ENCODE peak calls at places on chromosomes 3 and 15, in ten cellular contexts. J is transverse colon, W is stomach, S is A549, B is K562, X is SK-N-SH, P is H1, T is sigmoid colon, M is tibial nerve, D is suprapubic skin. A is an unnamed sample.

GRCh38 chr15:98647026-98647773 is 1.1 kb upstream of the IGF1R start:
- DNase-seq in J (peak; percentile 78), W (peak; percentile 66), S (peak; percentile 91), B (peak; percentile 67), X (peak; percentile 87), P (peak; percentile 36), T (peak; percentile 89), M (peak; percentile 33), D (peak; percentile 83), A (peak; percentile 81)

GRCh38 chr3:195213639-195214315 is 57.2 kb downstream of the XXYLT1 start:
- DNase-seq in J (no peak), W (no peak), S (no peak), B (no peak), X (no peak), P (no peak), T (peak; percentile 11), M (no peak), D (no peak), A (no peak)

GRCh38 chr3:59774613-59775012 is 724.8 kb upstream of the CFAP20DC start:
- DNase-seq in J (no peak), W (no peak), S (no peak), B (no peak), X (no peak), P (no peak), T (no peak), M (no peak), D (no peak), A (no peak)

GRCh38 chr15:27808182-27808581 is 290.9 kb downstream of the OCA2 start:
- DNase-seq in J (no peak), W (no peak), S (peak; percentile 7), B (peak; percentile 12), X (no peak), P (no peak), T (no peak), M (no peak), D (no peak), A (no peak)

GRCh38 chr3:155065537-155065936 is 14.6 kb upstream of the MME start:
- DNase-seq in J (no peak), W (no peak), S (no peak), B (peak; percentile 55), X (no peak), P (no peak), T (no peak), M (no peak), D (no peak), A (no peak)

GRCh38 chr3:30681276-30682211 is 75.1 kb downstream of the TGFBR2 start:
- DNase-seq in J (no peak), W (no peak), S (no peak), B (no peak), X (peak; percentile 65), P (no peak), T (peak; percentile 84), M (peak; percentile 50), D (peak; percentile 81), A (peak; percentile 59)

GRCh38 chr3:151171145-151171544 is 31.9 kb downstream of the GPR171 start:
- DNase-seq in J (peak; percentile 39), W (no peak), S (no peak), B (no peak), X (no peak), P (no peak), T (peak; percentile 64), M (no peak), D (no peak), A (no peak)

GRCh38 chr3:17634964-17635363 is 107.5 kb downstream of the TBC1D5 start:
- DNase-seq in J (no peak), W (no peak), S (peak; percentile 15), B (no peak), X (no peak), P (no peak), T (no peak), M (no peak), D (no peak), A (no peak)

GRCh38 chr15:96220657-96221056 is 109.8 kb upstream of the NR2F2 start:
- DNase-seq in J (no peak), W (no peak), S (no peak), B (no peak), X (no peak), P (no peak), T (no peak), M (no peak), D (no peak), A (no peak)

GRCh38 chr3:62615258-62615840 is 242.0 kb upstream of the FEZF2 start:
- DNase-seq in J (no peak), W (no peak), S (no peak), B (no peak), X (no peak), P (no peak), T (no peak), M (no peak), D (no peak), A (no peak)

GRCh38 chr15:29089731-29090616 is 179.6 kb downstream of the NSMCE3 start:
- DNase-seq in J (no peak), W (no peak), S (no peak), B (no peak), X (no peak), P (no peak), T (peak; percentile 47), M (no peak), D (no peak), A (no peak)

GRCh38 chr15:29091666-29092065 is 178.0 kb downstream of the NSMCE3 start:
- DNase-seq in J (no peak), W (no peak), S (no peak), B (no peak), X (no peak), P (no peak), T (peak; percentile 58), M (no peak), D (no peak), A (no peak)

GRCh38 chr15:29092376-29093064 is 177.1 kb downstream of the NSMCE3 start:
- DNase-seq in J (no peak), W (no peak), S (no peak), B (no peak), X (no peak), P (no peak), T (peak; percentile 20), M (no peak), D (no peak), A (no peak)

GRCh38 chr15:29088666-29089065 is 181.0 kb downstream of the NSMCE3 start:
- DNase-seq in J (no peak), W (no peak), S (no peak), B (no peak), X (no peak), P (no peak), T (peak; percentile 26), M (no peak), D (no peak), A (no peak)

DNA sequence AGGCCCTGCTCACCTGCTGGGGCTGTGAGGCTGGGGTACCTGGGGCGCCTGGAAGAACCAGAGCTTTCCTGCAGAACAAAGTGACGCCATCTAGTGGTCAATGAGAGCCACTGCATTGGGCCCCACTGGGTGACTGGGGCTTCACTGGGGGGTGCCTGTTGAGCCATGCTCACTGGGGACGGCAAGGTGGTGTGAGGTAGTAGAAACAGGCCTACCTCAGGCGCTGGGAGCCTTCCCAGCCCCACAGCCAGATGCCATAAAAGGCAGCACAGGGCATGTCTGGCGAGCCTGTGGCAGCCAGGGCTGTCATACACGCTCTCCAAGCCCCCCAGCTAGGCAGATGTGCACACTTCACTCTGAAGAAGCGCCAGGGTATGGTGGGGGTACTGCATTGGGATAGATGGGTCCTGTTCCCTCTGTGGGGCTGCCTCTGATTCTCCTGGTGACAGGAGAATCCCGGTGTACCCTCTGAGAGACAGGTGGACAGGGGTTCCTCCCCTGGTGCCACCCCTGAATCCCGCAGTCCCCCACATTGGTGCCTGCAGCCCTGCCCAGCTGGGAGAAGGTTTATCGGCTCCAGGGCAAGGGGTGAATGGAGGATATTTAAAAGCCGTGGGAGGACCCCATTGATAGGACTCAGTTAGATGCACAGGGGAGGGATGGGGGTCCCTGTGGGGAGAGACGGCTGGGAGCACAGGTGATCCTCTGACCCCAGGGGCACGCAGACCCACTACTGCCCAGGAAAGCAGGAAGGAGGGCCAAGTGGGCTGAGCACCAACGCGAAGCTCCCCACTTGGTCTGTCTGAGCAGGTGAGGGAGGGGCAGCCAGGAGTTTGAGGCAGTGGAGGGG is 178.8 kb downstream of the NSMCE3 start:
- DNase-seq in J (no peak), W (no peak), S (peak; percentile 41), B (peak; percentile 56), X (peak; percentile 79), P (no peak), T (peak; percentile 47), M (no peak), D (no peak), A (no peak)
- TF ChIP-seq EP300 in J (no peak), W (no peak), S (no peak), B (no peak), X (no peak), P (no peak), T (no peak), M (no peak), D (no peak), A (no peak)

GRCh38 chr15:48520376-48521155 is 124.9 kb downstream of the FBN1 start:
- DNase-seq in J (no peak), W (no peak), S (peak; percentile 4), B (peak; percentile 34), X (no peak), P (peak; percentile 54), T (no peak), M (no peak), D (no peak), A (no peak)
- TF ChIP-seq CTCF in J (no peak), W (no peak), S (no peak), B (peak; percentile 41), X (no peak), P (peak; percentile 82), T (no peak), M (no peak), D (no peak), A (no peak)

GRCh38 chr15:22979699-22980188 is 424 bp downstream of the CYFIP1 start:
- DNase-seq in J (peak; percentile 26), W (no peak), S (no peak), B (peak; percentile 31), X (peak; percentile 81), P (no peak), T (peak; percentile 68), M (no peak), D (no peak), A (peak; percentile 71)
- TF ChIP-seq EP300 in J (no peak), W (no peak), S (no peak), B (no peak), X (no peak), P (no peak), T (no peak), M (no peak), D (no peak), A (no peak)

DNA sequence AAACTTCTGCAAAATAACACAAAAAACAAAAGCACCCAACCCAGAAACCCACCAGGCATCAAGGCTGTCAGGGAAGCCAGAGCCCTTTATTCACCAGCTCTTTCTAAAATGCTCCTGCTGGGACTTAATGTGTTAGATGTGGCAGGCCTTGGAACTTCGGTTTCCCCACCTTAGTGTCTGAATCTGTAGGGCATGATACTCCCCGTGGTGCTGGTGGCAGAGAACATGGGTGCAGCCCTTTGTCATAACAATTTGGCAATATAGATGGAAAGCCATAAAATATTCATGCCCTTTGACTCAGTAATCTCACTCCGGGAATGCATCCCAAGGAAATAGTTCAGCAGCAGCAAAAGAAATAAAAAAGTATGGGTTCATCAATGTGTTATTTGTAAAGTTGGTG is 56.9 kb upstream of the LCTL start:
- DNase-seq in J (peak; percentile 59), W (no peak), S (no peak), B (no peak), X (no peak), P (no peak), T (no peak), M (no peak), D (no peak), A (no peak)
- TF ChIP-seq CTCF in J (no peak), W (no peak), S (no peak), B (no peak), X (no peak), P (no peak), T (no peak), M (no peak), D (no peak), A (no peak)

A was measured in ovary.